ENCODE peak calls at places on chromosomes 12 and 14, in ten cellular contexts. A is astrocyte, G is heart left ventricle, V is mucosa of descending colon, N is astrocyte of the cerebellum, U is A549, M is tibial nerve, D is dorsolateral prefrontal cortex, Q is body of pancreas, I is IMR-90. S is an unnamed sample.

GRCh38 chr14:69323266-69323966 is 63.5 kb downstream of the GALNT16 start:
- DNase-seq in D (no peak), G (no peak), Q (no peak), N (no peak), M (no peak), I (no peak), U (no peak), A (no peak), V (no peak), S (no peak)

GRCh38 chr14:100746326-100746725 is 19.6 kb downstream of the DLK1 start:
- DNase-seq in M (no peak), D (no peak), N (no peak), I (no peak), V (no peak), Q (no peak), U (no peak), G (no peak), A (no peak), S (no peak)

GRCh38 chr12:48198985-48199384 is 4.1 kb downstream of the OR10AD1 start:
- DNase-seq in N (no peak), D (no peak), G (no peak), I (no peak), V (no peak), U (no peak), A (no peak), M (no peak), Q (no peak), S (no peak)

GRCh38 chr12:27463826-27464554 is 17.5 kb downstream of the SMCO2 start:
- DNase-seq in Q (peak), D (no peak), A (peak), I (peak), V (peak), N (no peak), M (no peak), U (no peak), G (peak), S (peak)

GRCh38 chr14:76884394-76884793 is 58.2 kb downstream of the LRRC74A start:
- DNase-seq in I (no peak), V (no peak), U (no peak), N (no peak), Q (no peak), M (no peak), D (no peak), G (no peak), A (no peak), S (no peak)

GRCh38 chr12:1289371-1290155 is 298.5 kb downstream of the ERC1 start:
- DNase-seq in D (no peak), V (no peak), A (no peak), M (no peak), G (no peak), N (no peak), Q (no peak), I (no peak), U (no peak), S (no peak)

GRCh38 chr14:81401420-81402122 is 1.4 kb upstream of the STON2 start:
- DNase-seq in V (no peak), N (peak), I (peak), U (peak), Q (no peak), M (no peak), D (no peak), A (peak), G (no peak), S (peak)

GRCh38 chr12:107130830-107131760 is 37.7 kb upstream of the CRY1 start:
- DNase-seq in Q (no peak), N (no peak), U (no peak), A (no peak), M (no peak), I (no peak), D (no peak), V (no peak), G (no peak), S (no peak)

GRCh38 chr12:92556622-92557421 is 146.0 kb upstream of the PLEKHG7 start:
- DNase-seq in I (no peak), Q (no peak), U (no peak), M (no peak), N (no peak), G (no peak), V (no peak), D (no peak), A (no peak), S (no peak)
- H3K4me3 ChIP-seq in I (no peak), Q (no peak), U (no peak), M (no peak), N (no peak), G (no peak), V (no peak), D (no peak), A (no peak), S (no peak)

GRCh38 chr12:34289431-34290190 is 267.3 kb downstream of the ALG10 start:
- DNase-seq in G (no peak), D (no peak), N (no peak), U (no peak), Q (no peak), I (no peak), M (peak), V (no peak), A (no peak), S (no peak)

GRCh38 chr12:34291426-34291901 is 269.2 kb downstream of the ALG10 start:
- DNase-seq in G (no peak), Q (peak), D (no peak), I (no peak), V (no peak), N (no peak), A (no peak), U (no peak), M (peak), S (no peak)

GRCh38 chr12:34292736-34293625 is 270.7 kb downstream of the ALG10 start:
- DNase-seq in V (no peak), Q (peak), A (no peak), I (no peak), D (no peak), M (no peak), G (no peak), N (no peak), U (no peak), S (no peak)

GRCh38 chr12:34290191-34290995 is 268.1 kb downstream of the ALG10 start:
- DNase-seq in D (no peak), I (no peak), U (peak), Q (no peak), N (no peak), V (no peak), G (no peak), M (no peak), A (no peak), S (no peak)

DNA sequence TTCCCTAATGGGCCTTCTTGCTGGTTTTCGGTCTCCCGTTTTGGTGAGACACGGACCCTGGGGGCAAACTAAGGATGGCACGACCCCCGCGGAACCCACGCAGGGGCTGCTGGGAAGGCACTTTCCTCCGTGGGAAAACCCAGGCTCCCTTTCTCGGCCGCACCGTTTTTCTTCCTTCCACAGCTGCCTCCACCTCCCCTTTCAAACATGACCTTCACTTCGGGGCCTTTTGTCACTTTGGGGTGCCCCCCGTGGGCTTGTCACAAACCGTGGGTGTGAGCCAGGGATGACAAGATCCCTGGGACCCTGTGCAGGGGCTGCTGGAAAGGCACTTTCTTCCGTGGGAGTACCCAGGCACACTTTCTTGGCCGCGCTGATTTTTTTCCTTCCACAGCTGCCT is 268.7 kb downstream of the ALG10 start:
- DNase-seq in D (no peak), A (no peak), I (no peak), V (no peak), G (no peak), N (no peak), U (no peak), M (peak), Q (no peak), S (no peak)
- H3K4me3 ChIP-seq in D (no peak), A (no peak), I (no peak), V (no peak), G (no peak), N (no peak), U (peak), M (no peak), Q (no peak), S (no peak)

GRCh38 chr12:19547258-19547657 is 108.0 kb downstream of the AEBP2 start:
- DNase-seq in V (no peak), I (peak), M (no peak), U (no peak), D (no peak), G (no peak), N (no peak), Q (no peak), A (peak), S (no peak)

GRCh38 chr12:19542606-19543005 is 103.3 kb downstream of the AEBP2 start:
- DNase-seq in U (no peak), V (no peak), A (no peak), M (no peak), Q (no peak), N (no peak), G (no peak), I (no peak), D (no peak), S (no peak)

GRCh38 chr12:19544351-19544750 is 105.1 kb downstream of the AEBP2 start:
- DNase-seq in M (no peak), D (no peak), V (no peak), A (no peak), U (no peak), G (no peak), Q (no peak), N (no peak), I (no peak), S (no peak)

GRCh38 chr12:19546611-19547162 is 107.4 kb downstream of the AEBP2 start:
- DNase-seq in D (no peak), M (no peak), G (no peak), I (peak), Q (no peak), U (no peak), V (no peak), A (peak), N (no peak), S (no peak)

GRCh38 chr12:19546027-19546426 is 106.7 kb downstream of the AEBP2 start:
- DNase-seq in G (no peak), M (peak), V (no peak), U (no peak), N (no peak), D (no peak), Q (no peak), I (no peak), A (no peak), S (peak)
- H3K4me3 ChIP-seq in G (no peak), M (no peak), V (no peak), U (no peak), N (no peak), D (no peak), Q (no peak), I (no peak), A (no peak), S (no peak)

DNA sequence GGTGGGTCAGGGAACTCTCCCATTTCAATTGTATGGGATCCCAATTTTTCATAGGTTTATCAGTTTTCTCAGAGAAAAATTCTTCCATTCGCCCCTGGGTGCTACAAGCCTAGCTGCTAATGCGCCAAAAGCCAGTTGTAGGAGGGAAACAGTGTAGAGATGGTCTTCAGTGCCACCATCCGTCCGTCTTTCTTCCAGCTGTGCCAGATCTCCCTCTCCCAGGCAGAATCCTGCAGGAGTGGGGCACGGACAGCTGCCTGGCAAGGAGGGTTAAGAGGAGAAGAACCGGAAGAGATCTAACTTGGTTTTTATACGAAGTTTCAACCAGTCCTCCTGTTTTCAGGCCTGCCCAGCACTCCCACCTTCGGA is 38.9 kb upstream of the FUT8 start:
- DNase-seq in Q (peak), U (no peak), A (no peak), M (no peak), V (no peak), I (no peak), G (no peak), D (no peak), N (no peak), S (no peak)
- H3K4me3 ChIP-seq in Q (no peak), U (no peak), A (no peak), M (no peak), V (no peak), I (no peak), G (no peak), D (peak), N (no peak), S (no peak)

GRCh38 chr12:13099910-13100609 is 3.4 kb downstream of the GSG1 start:
- DNase-seq in M (no peak), G (no peak), U (no peak), V (no peak), I (no peak), N (no peak), A (no peak), D (no peak), Q (no peak), S (no peak)

GRCh38 chr12:13100610-13100881 is 2.9 kb downstream of the GSG1 start:
- DNase-seq in N (no peak), V (no peak), Q (no peak), I (no peak), G (no peak), M (no peak), D (no peak), U (no peak), A (no peak), S (no peak)

GRCh38 chr12:13097526-13097925 is 5.9 kb downstream of the GSG1 start:
- DNase-seq in I (no peak), V (no peak), Q (no peak), U (no peak), M (no peak), G (peak), A (no peak), D (no peak), N (no peak), S (no peak)

GRCh38 chr12:13100882-13101769 is 2.3 kb downstream of the GSG1 start:
- DNase-seq in U (peak), G (peak), D (peak), V (peak), N (peak), M (peak), I (peak), Q (peak), A (peak), S (peak)

DNA sequence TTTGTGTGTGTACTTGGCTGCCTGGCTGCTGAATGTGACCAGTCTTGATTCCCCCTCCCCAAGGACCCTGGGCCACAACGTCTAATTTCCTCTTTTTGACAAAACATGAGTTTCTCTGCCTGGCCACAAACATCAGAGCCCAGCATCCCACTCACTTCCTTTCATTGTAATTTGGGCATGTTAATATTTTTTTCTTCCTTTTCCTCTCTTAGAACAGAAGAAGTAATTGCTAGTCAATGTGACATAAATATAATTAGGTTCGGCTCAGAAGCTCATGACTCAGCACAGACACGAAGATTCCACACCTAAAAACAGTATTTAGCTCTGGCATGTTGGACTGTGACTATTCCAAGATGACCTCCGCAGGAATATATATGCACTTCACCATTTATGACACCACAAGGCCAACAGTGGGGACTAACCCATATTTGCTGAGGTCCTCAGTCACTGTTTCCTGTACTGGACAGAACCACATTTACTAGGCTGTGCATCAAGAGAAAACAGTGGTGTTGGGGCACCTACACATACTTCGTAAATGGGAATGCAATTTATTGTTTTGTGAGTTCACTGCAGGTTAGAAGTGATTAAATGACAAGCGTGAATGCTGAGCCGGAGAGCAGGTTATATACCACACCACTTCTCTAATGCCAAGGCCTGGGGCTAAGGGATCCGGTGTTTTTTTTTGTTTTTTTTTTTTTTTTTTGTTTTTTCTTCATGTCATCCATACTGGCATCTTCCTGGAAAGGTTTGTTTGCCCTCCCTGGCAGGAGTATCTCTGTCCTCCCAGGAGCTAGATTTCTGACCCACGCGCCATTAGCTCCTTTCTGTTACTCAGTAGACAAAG is 4.2 kb downstream of the GSG1 start:
- DNase-seq in U (no peak), G (peak), N (no peak), A (peak), D (no peak), M (no peak), V (peak), Q (no peak), I (no peak), S (no peak)
- H3K4me3 ChIP-seq in U (no peak), G (no peak), N (no peak), A (no peak), D (no peak), M (no peak), V (no peak), Q (no peak), I (no peak), S (no peak)

GRCh38 chr12:52874573-52875435 is 26.0 kb upstream of the KRT78 start:
- DNase-seq in U (no peak), A (peak), D (no peak), Q (no peak), M (no peak), V (no peak), N (no peak), G (no peak), I (no peak), S (no peak)
- H3K4me3 ChIP-seq in U (no peak), A (no peak), D (no peak), Q (no peak), M (peak), V (no peak), N (peak), G (peak), I (peak), S (peak)

GRCh38 chr12:52907092-52907810 is 2.4 kb upstream of the KRT8 start:
- DNase-seq in G (peak), D (no peak), Q (peak), A (peak), M (no peak), V (peak), N (no peak), I (no peak), U (peak), S (no peak)
- H3K4me3 ChIP-seq in G (no peak), D (no peak), Q (no peak), A (no peak), M (no peak), V (no peak), N (no peak), I (no peak), U (no peak), S (no peak)

GRCh38 chr14:55645148-55645547 is 65.1 kb downstream of the KTN1 start:
- DNase-seq in G (no peak), A (no peak), V (no peak), N (no peak), Q (no peak), U (no peak), M (no peak), I (no peak), D (no peak), S (no peak)

GRCh38 chr14:55645845-55646832 is 66.1 kb downstream of the KTN1 start:
- DNase-seq in N (no peak), A (no peak), M (no peak), I (no peak), Q (no peak), D (no peak), G (no peak), V (no peak), U (no peak), S (no peak)

GRCh38 chr14:55638665-55639064 is 58.7 kb downstream of the KTN1 start:
- DNase-seq in D (no peak), U (no peak), M (no peak), A (no peak), Q (no peak), N (no peak), G (no peak), I (no peak), V (no peak), S (no peak)

GRCh38 chr14:55641290-55641689 is 61.3 kb downstream of the KTN1 start:
- DNase-seq in N (no peak), M (no peak), U (no peak), Q (no peak), G (no peak), A (no peak), I (no peak), D (no peak), V (no peak), S (no peak)

GRCh38 chr14:55641954-55642353 is 61.9 kb downstream of the KTN1 start:
- DNase-seq in V (no peak), U (no peak), I (no peak), M (no peak), A (no peak), G (no peak), Q (no peak), N (no peak), D (no peak), S (no peak)
- H3K4me3 ChIP-seq in V (no peak), U (no peak), I (no peak), M (no peak), A (no peak), G (no peak), Q (no peak), N (no peak), D (no peak), S (no peak)

S was measured in skeletal muscle cell.